ENCODE peak calls at places on chromosome 12, in six cellular contexts. S is tibial artery, T is transverse colon, Q is colonic mucosa, C is GM23338, A is DND-41. N is an unnamed sample. For H3K27me3, the result is how much of the 10 kb centered on the place peaks cover.

GRCh38 chr12:20212658-20213387 is 155.5 kb upstream of the PDE3A start:
- DNase-seq in S (peak), T (peak), Q (peak), C (peak), A (no peak), N (no peak)

GRCh38 chr12:124026755-124027745 is 54.0 kb downstream of the ZNF664 start:
- DNase-seq in S (no peak), T (no peak), Q (no peak), C (no peak), A (no peak), N (no peak)

GRCh38 chr12:47811581-47812484 is 7.9 kb downstream of the HDAC7 start:
- DNase-seq in S (peak), T (peak), Q (no peak), C (no peak), A (no peak), N (no peak)

GRCh38 chr12:124087251-124088141 is 114.5 kb downstream of the ZNF664 start:
- DNase-seq in S (no peak), T (no peak), Q (no peak), C (no peak), A (no peak), N (no peak)

GRCh38 chr12:43758247-43758727 is 303 bp downstream of the PUS7L start:
- DNase-seq in S (peak), T (peak), Q (peak), C (peak), A (no peak), N (peak)

GRCh38 chr12:47942327-47943230 is 20.8 kb upstream of the TMEM106C start:
- DNase-seq in S (no peak), T (no peak), Q (no peak), C (peak), A (no peak), N (peak)

GRCh38 chr12:55043542-55043941 is 23.8 kb downstream of the NEUROD4 start:
- DNase-seq in S (peak), T (peak), Q (no peak), C (no peak), A (no peak), N (no peak)

GRCh38 chr12:103495158-103495782 is 498 bp downstream of the C12orf42 start:
- DNase-seq in S (no peak), T (peak), Q (peak), C (peak), A (peak), N (peak)

GRCh38 chr12:16670456-16671050 is 64.6 kb upstream of the LMO3 start:
- DNase-seq in S (no peak), T (no peak), Q (no peak), C (no peak), A (no peak), N (no peak)

GRCh38 chr12:83346333-83346732 is 659.6 kb downstream of the TMTC2 start:
- DNase-seq in S (no peak), T (no peak), Q (no peak), C (no peak), A (no peak), N (no peak)

GRCh38 chr12:26524862-26525465 is 308.0 kb downstream of the ITPR2 start:
- DNase-seq in S (no peak), T (peak), Q (peak), C (peak), A (peak), N (no peak)

GRCh38 chr12:50174971-50175715 is 8.0 kb upstream of the CERS5 start:
- DNase-seq in S (no peak), T (no peak), Q (no peak), C (peak), A (no peak), N (no peak)

GRCh38 chr12:130436741-130437501 is 99.2 kb downstream of the PIWIL1 start:
- DNase-seq in S (no peak), T (no peak), Q (no peak), C (no peak), A (no peak), N (no peak)

GRCh38 chr12:19012965-19013364 is 116.6 kb upstream of the PLEKHA5 start:
- DNase-seq in S (no peak), T (no peak), Q (no peak), C (no peak), A (no peak), N (no peak)

GRCh38 chr12:76310110-76310509 is 38.1 kb downstream of the BBS10 start:
- DNase-seq in S (no peak), T (no peak), Q (no peak), C (no peak), A (no peak), N (no peak)

GRCh38 chr12:95181103-95181502 is 36.2 kb downstream of the FGD6 start:
- DNase-seq in S (no peak), T (no peak), Q (no peak), C (no peak), A (no peak), N (no peak)

DNA sequence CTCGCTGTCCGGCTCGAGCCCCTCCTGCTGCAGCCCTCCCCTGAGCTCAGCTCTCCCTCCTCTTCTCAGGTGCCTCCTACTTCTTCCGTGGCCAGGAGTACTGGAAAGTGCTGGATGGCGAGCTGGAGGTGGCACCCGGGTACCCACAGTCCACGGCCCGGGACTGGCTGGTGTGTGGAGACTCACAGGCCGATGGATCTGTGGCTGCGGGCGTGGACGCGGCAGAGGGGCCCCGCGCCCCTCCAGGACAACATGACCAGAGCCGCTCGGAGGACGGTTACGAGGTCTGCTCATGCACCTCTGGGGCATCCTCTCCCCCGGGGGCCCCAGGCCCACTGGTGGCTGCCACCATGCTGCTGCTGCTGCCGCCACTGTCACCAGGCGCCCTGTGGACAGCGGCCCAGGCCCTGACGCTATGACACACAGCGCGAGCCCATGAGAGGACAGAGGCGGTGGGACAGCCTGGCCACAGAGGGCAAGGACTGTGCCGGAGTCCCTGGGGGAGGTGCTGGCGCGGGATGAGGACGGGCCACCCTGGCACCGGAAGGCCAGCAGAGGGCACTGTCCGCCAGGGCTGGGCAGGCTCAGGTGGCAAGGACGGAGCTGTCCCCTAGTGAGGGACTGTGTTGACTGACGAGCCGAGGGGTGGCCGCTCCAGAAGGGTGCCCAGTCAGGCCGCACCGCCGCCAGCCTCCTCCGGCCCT is 22.8 kb downstream of the MMP17 start:
- DNase-seq in S (no peak), T (peak), Q (no peak), C (no peak), A (peak), N (no peak)
- TF ChIP-seq CTCF in S (peak), T (peak), Q (peak), C (no peak), A (peak), N (no peak)

GRCh38 chr12:94091624-94092023 is 56.8 kb upstream of the PLXNC1 start:
- DNase-seq in S (no peak), T (no peak), Q (no peak), C (no peak), A (no peak), N (no peak)

GRCh38 chr12:94098466-94098865 is 49.9 kb upstream of the PLXNC1 start:
- DNase-seq in S (no peak), T (no peak), Q (no peak), C (no peak), A (no peak), N (no peak)

GRCh38 chr12:94092516-94093241 is 55.7 kb upstream of the PLXNC1 start:
- DNase-seq in S (peak), T (no peak), Q (no peak), C (no peak), A (no peak), N (no peak)

GRCh38 chr12:94095618-94096017 is 52.8 kb upstream of the PLXNC1 start:
- DNase-seq in S (no peak), T (no peak), Q (no peak), C (no peak), A (no peak), N (no peak)

GRCh38 chr12:94094700-94095099 is 53.7 kb upstream of the PLXNC1 start:
- DNase-seq in S (no peak), T (no peak), Q (no peak), C (no peak), A (no peak), N (no peak)
- H3K27ac ChIP-seq in S (no peak), T (no peak), Q (no peak), C (no peak), A (no peak), N (no peak)

GRCh38 chr12:24066097-24066496 is 116.6 kb upstream of the SOX5 start:
- DNase-seq in S (no peak), T (no peak), Q (no peak), C (no peak), A (no peak), N (no peak)

GRCh38 chr12:24069532-24070395 is 120.3 kb upstream of the SOX5 start:
- DNase-seq in S (no peak), T (peak), Q (peak), C (peak), A (no peak), N (no peak)

GRCh38 chr12:24062642-24063245 is 113.3 kb upstream of the SOX5 start:
- DNase-seq in S (no peak), T (no peak), Q (no peak), C (no peak), A (no peak), N (no peak)

GRCh38 chr12:24071842-24072241 is 122.4 kb upstream of the SOX5 start:
- DNase-seq in S (no peak), T (no peak), Q (no peak), C (no peak), A (no peak), N (no peak)

DNA sequence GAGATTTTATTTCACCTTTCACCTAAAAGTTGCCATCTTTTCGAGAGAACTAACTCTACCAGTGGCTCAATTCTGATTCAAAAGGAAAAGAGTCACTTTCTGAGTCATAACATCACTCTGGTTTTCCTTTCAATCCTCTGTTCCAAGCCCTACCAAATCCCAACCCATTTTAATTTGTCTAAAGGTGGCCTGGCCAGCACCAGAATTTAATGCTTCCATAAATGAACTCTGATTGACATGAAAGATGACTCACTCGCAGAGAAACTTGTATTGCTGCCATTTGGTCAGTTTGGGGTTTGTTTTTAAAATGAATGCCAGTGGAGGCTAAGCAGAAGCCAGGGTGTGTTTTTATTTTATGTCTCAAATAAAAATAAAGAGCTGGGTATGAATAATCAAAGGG is 117.4 kb upstream of the SOX5 start:
- DNase-seq in S (peak), T (no peak), Q (no peak), C (no peak), A (no peak), N (no peak)
- H3K27me3 ChIP-seq in S (under half), T (under half), Q (under half), C (under half), A (under half), N (under half)

GRCh38 chr12:45674583-45674982 is 54.9 kb upstream of the ARID2 start:
- DNase-seq in S (peak), T (no peak), Q (no peak), C (no peak), A (no peak), N (no peak)

GRCh38 chr12:45671254-45671653 is 58.3 kb upstream of the ARID2 start:
- DNase-seq in S (no peak), T (no peak), Q (no peak), C (no peak), A (no peak), N (no peak)

GRCh38 chr12:45675534-45675933 is 54.0 kb upstream of the ARID2 start:
- DNase-seq in S (no peak), T (no peak), Q (no peak), C (no peak), A (no peak), N (no peak)

GRCh38 chr12:45670339-45671065 is 59.0 kb upstream of the ARID2 start:
- DNase-seq in S (no peak), T (no peak), Q (no peak), C (no peak), A (peak), N (no peak)

GRCh38 chr12:45674181-45674580 is 55.3 kb upstream of the ARID2 start:
- DNase-seq in S (no peak), T (no peak), Q (no peak), C (no peak), A (no peak), N (no peak)
- TF ChIP-seq CTCF in S (no peak), T (no peak), Q (no peak), C (no peak), A (no peak), N (no peak)

DNA sequence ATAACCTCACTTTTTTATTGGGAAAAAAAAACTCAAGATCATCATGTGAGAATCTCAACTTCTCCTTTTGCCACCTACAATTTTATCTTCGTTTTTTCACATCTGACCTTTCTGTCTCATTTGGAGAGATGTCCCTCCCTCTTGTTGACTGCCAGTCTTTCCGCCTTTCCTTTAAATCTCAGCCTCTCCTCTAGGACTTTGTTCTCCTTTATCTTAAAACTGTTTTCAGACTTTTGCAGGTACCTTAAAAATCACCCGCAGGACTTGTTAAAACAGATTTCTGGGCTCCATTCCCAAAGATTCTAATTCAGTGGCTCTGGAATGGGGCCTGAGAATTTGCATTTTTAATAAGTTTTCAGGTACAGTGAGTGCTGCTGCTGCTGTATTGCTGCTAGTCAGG is 223.2 kb downstream of the NTF3 start:
- DNase-seq in S (no peak), T (no peak), Q (no peak), C (no peak), A (no peak), N (no peak)
- H3K27ac ChIP-seq in S (no peak), T (no peak), Q (no peak), C (no peak), A (no peak), N (no peak)

DNA sequence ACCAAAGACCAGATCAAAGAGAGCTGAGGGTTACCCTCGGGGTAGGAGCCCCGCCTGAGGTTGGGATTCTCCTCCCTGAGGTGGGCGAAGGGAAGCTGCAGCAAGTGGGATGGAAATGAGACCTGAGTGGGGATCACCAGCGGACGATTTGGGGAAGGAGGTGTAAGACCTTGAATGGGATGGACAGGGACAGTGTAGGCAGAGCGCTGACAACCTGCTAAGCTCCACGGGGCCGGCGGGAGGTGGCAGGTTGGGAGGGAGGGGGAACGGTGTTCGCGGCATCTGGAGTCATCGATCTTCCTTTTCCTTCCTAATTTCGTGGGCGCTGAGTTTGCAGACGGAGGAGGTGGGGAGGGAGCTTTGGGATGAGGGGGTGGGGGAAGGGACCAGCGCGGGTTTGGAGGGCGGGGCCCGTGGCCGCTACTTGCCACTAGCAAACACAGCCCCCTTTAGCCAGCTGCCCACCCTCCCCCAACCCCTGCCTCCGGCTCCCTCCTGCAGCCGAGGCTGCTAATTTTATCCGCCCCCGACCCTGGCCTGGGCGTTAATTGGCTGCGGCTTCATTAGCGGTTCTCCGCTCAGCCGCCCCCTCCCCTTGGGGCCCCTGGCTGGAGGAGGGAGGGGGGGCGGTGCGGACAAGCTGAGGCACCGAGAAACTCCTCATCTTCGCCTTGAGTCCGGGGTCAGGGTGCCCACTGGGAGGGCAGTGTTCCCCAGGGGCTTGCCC is 2.8 kb upstream of the SHMT2 start:
- DNase-seq in S (no peak), T (no peak), Q (no peak), C (peak), A (no peak), N (no peak)
- H3K27me3 ChIP-seq in S (half or more), T (half or more), Q (half or more), C (half or more), A (under half), N (half or more)

DNA sequence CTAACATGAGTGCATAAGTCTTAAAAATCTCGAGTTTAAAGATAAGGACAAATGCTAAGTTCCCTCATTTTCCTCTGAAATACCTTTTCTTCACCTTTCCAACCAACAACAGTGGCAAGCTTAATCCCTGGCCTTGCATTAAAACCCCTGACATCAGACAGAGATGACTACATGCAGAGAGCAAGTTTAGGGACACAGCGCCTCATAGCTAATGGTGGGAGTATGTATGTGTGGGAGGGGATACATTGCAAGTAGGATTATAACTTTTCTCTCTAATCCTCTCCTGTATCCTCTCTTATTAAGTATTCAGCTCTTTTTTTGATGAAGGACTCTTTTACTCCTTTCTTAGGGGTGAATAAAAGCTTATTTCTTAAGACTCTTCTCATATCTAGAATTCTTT is 547.1 kb downstream of the CCER1 start:
- DNase-seq in S (no peak), T (no peak), Q (no peak), C (peak), A (no peak), N (no peak)
- TF ChIP-seq CTCF in S (no peak), T (no peak), Q (no peak), C (no peak), A (peak), N (no peak)

GRCh38 chr12:45973526-45973925 is 16.8 kb downstream of the SCAF11 start:
- DNase-seq in S (no peak), T (no peak), Q (no peak), C (no peak), A (no peak), N (no peak)
- H3K27ac ChIP-seq in S (peak), T (no peak), Q (no peak), C (no peak), A (no peak), N (no peak)

DNA sequence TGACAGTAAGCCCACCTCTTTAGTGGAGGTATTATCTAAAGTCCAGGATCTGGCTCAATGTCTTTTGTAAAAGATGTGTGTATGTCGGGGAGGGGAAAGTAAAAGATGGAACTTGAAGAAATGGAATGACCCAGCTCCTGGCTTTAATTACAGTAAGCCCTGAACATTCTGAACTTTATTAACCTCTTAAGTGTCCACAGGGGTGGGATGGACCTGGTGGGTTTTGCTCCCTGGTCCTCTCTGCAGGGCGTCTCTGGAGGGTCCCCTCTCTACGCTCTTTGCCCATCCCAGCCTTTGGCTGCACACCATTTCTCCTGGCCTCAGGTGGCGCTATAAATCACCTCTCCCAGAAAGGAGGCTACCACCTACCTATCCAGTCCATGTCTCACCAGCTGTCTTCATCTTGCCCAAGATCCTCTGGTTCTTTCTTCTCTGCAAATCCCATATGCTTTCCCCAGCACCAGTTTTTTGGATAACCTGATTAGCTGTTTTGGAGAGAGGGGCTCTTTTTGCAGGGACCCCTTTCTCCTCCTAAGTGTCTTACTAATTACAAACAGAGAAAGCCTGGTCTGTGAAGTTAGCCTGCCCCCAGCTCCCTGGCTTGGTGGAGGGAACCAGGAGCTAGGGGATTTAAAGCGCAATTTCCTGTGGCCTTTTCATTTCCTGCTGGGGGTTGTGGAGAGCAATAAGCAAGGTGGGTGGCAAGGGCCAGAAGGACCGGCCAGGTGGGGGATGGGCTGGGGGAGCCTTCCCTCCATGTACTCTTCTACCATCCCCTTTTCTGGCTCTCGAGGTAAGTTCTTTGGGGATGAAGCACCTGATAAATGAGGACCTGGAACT is 3.9 kb upstream of the CISTR start:
- DNase-seq in S (no peak), T (no peak), Q (no peak), C (peak), A (no peak), N (no peak)
- H3K27me3 ChIP-seq in S (half or more), T (half or more), Q (under half), C (half or more), A (half or more), N (under half)

GRCh38 chr12:6688543-6688999 is 604 bp downstream of the ZNF384 start:
- DNase-seq in S (peak), T (peak), Q (peak), C (no peak), A (no peak), N (no peak)
- TF ChIP-seq CTCF in S (no peak), T (no peak), Q (no peak), C (no peak), A (no peak), N (no peak)